ENCODE peak calls at places on chromosomes 7 and 10, in four cellular contexts. One of them, this sample, is unnamed. For H3K27me3, the result is how much of the 10 kb centered on the place peaks cover.

GRCh38 chr7:131068604-131069021 is 259.1 kb upstream of the MKLN1 start:
- DNase-seq in sigmoid colon: no peak
- DNase-seq in SK-N-SH: no peak
- DNase-seq in transverse colon: no peak
- DNase-seq in this sample: no peak

GRCh38 chr10:24034571-24034970 is 174.4 kb upstream of the KIAA1217 start:
- DNase-seq in sigmoid colon: no peak
- DNase-seq in SK-N-SH: peak
- DNase-seq in transverse colon: no peak
- DNase-seq in this sample: no peak

GRCh38 chr7:15158141-15158810 is 255.7 kb upstream of the DGKB start:
- DNase-seq in sigmoid colon: no peak
- DNase-seq in SK-N-SH: no peak
- DNase-seq in transverse colon: no peak
- DNase-seq in this sample: no peak

GRCh38 chr7:127678330-127678729 is 26.3 kb downstream of the SND1 start:
- DNase-seq in sigmoid colon: no peak
- DNase-seq in SK-N-SH: no peak
- DNase-seq in transverse colon: no peak
- DNase-seq in this sample: no peak

GRCh38 chr10:116753759-116754158 is 11.4 kb upstream of the HSPA12A start:
- DNase-seq in sigmoid colon: peak
- DNase-seq in SK-N-SH: no peak
- DNase-seq in transverse colon: no peak
- DNase-seq in this sample: peak

GRCh38 chr10:97762816-97763215 is 9.0 kb downstream of the SFRP5 start:
- DNase-seq in sigmoid colon: peak
- DNase-seq in SK-N-SH: no peak
- DNase-seq in transverse colon: no peak
- DNase-seq in this sample: no peak

GRCh38 chr10:96473866-96474265 is 39.9 kb downstream of the TLL2 start:
- DNase-seq in sigmoid colon: no peak
- DNase-seq in SK-N-SH: no peak
- DNase-seq in transverse colon: no peak
- DNase-seq in this sample: no peak

GRCh38 chr7:31251441-31251840 is 89.1 kb downstream of the NEUROD6 start:
- DNase-seq in sigmoid colon: no peak
- DNase-seq in SK-N-SH: no peak
- DNase-seq in transverse colon: no peak
- DNase-seq in this sample: no peak

GRCh38 chr7:74010407-74010806 is 17.6 kb upstream of the ELN start:
- DNase-seq in sigmoid colon: no peak
- DNase-seq in SK-N-SH: no peak
- DNase-seq in transverse colon: no peak
- DNase-seq in this sample: no peak

GRCh38 chr10:111148025-111148424 is 71.2 kb downstream of the ADRA2A start:
- DNase-seq in sigmoid colon: no peak
- DNase-seq in SK-N-SH: no peak
- DNase-seq in transverse colon: no peak
- DNase-seq in this sample: no peak

GRCh38 chr10:42970451-42971250 is 106.2 kb upstream of the RET start:
- DNase-seq in sigmoid colon: peak
- DNase-seq in SK-N-SH: peak
- DNase-seq in transverse colon: no peak
- DNase-seq in this sample: no peak

GRCh38 chr10:99329238-99329890 is at the start of gene CNNM1:
- DNase-seq in sigmoid colon: peak
- DNase-seq in SK-N-SH: peak
- DNase-seq in transverse colon: no peak
- DNase-seq in this sample: no peak

GRCh38 chr7:77798394-77799077 is at the start of the genes PHTF2 and TMEM60:
- DNase-seq in sigmoid colon: peak
- DNase-seq in SK-N-SH: peak
- DNase-seq in transverse colon: peak
- DNase-seq in this sample: peak
- TF ChIP-seq EP300 in sigmoid colon: peak
- TF ChIP-seq EP300 in SK-N-SH: no peak
- TF ChIP-seq EP300 in transverse colon: peak
- TF ChIP-seq EP300 in this sample: no peak

GRCh38 chr10:103685880-103686669 is 169.3 kb downstream of the SH3PXD2A start:
- DNase-seq in sigmoid colon: peak
- DNase-seq in SK-N-SH: peak
- DNase-seq in transverse colon: peak
- DNase-seq in this sample: peak

GRCh38 chr10:103690281-103690680 is 165.1 kb downstream of the SH3PXD2A start:
- DNase-seq in sigmoid colon: no peak
- DNase-seq in SK-N-SH: no peak
- DNase-seq in transverse colon: no peak
- DNase-seq in this sample: no peak

GRCh38 chr10:103688451-103688850 is 166.9 kb downstream of the SH3PXD2A start:
- DNase-seq in sigmoid colon: no peak
- DNase-seq in SK-N-SH: no peak
- DNase-seq in transverse colon: peak
- DNase-seq in this sample: no peak

GRCh38 chr10:103687172-103687571 is 168.2 kb downstream of the SH3PXD2A start:
- DNase-seq in sigmoid colon: no peak
- DNase-seq in SK-N-SH: no peak
- DNase-seq in transverse colon: no peak
- DNase-seq in this sample: no peak

DNA sequence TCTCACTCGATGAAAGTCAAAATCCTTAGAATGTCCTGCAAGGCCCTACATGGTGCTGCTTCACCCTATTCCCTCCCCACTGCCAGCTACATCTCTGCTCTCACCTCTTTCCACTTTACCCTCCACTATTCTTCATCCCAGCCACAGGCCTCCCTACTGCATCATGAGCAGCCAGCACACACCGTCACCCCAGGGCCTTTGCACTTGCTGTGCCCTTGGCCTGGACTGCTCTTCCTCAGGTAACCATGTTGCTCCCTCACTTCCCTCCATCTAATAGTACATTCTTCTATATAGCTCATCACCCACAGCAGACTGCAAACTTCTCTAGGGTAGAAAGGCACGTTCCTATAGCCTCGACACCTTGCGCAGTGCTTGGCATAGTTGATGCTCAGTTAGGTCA is 167.7 kb downstream of the SH3PXD2A start:
- DNase-seq in sigmoid colon: no peak
- DNase-seq in SK-N-SH: no peak
- DNase-seq in transverse colon: no peak
- DNase-seq in this sample: no peak
- TF ChIP-seq CTCF in sigmoid colon: no peak
- TF ChIP-seq CTCF in SK-N-SH: no peak
- TF ChIP-seq CTCF in transverse colon: no peak
- TF ChIP-seq CTCF in this sample: no peak

GRCh38 chr10:49688920-49689319 is 9.5 kb downstream of the C10orf53 start:
- DNase-seq in sigmoid colon: no peak
- DNase-seq in SK-N-SH: no peak
- DNase-seq in transverse colon: no peak
- DNase-seq in this sample: no peak
- H3K27me3 ChIP-seq in sigmoid colon: under half
- H3K27me3 ChIP-seq in SK-N-SH: under half
- H3K27me3 ChIP-seq in transverse colon: under half
- H3K27me3 ChIP-seq in this sample: under half

GRCh38 chr7:85682819-85683218 is 496.0 kb upstream of the SEMA3D start:
- DNase-seq in sigmoid colon: no peak
- DNase-seq in SK-N-SH: no peak
- DNase-seq in transverse colon: no peak
- DNase-seq in this sample: no peak
- TF ChIP-seq EP300 in sigmoid colon: no peak
- TF ChIP-seq EP300 in SK-N-SH: no peak
- TF ChIP-seq EP300 in transverse colon: no peak
- TF ChIP-seq EP300 in this sample: no peak

DNA sequence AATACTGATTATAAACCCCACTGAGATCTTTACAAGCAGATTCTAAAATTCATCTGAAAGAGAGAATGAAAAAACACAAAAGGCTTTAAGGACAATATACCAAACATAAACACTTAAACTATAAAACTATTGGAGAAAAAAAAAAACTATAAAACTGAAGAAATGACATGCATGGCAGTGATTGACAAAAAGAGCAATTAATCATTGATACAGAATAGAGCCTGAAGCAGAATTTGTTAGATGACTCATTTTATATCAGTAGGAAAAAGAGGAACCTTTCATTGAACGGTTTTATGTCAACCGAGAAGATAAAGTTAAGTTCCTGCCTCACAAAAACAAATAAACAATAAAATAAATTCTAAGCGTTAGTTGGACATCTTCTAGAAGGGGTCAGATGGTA is 23.3 kb downstream of the NPY start:
- DNase-seq in sigmoid colon: no peak
- DNase-seq in SK-N-SH: no peak
- DNase-seq in transverse colon: no peak
- DNase-seq in this sample: no peak
- TF ChIP-seq CTCF in sigmoid colon: no peak
- TF ChIP-seq CTCF in SK-N-SH: no peak
- TF ChIP-seq CTCF in transverse colon: no peak
- TF ChIP-seq CTCF in this sample: no peak

GRCh38 chr7:96986901-96987300 is 18.5 kb upstream of the DLX6 start:
- DNase-seq in sigmoid colon: no peak
- DNase-seq in SK-N-SH: no peak
- DNase-seq in transverse colon: no peak
- DNase-seq in this sample: no peak
- H3K27me3 ChIP-seq in sigmoid colon: half or more
- H3K27me3 ChIP-seq in SK-N-SH: under half
- H3K27me3 ChIP-seq in transverse colon: half or more
- H3K27me3 ChIP-seq in this sample: under half

GRCh38 chr10:122171270-122171669 is 99.8 kb upstream of the BTBD16 start:
- DNase-seq in sigmoid colon: no peak
- DNase-seq in SK-N-SH: no peak
- DNase-seq in transverse colon: no peak
- DNase-seq in this sample: no peak
- TF ChIP-seq EP300 in sigmoid colon: no peak
- TF ChIP-seq EP300 in SK-N-SH: no peak
- TF ChIP-seq EP300 in transverse colon: no peak
- TF ChIP-seq EP300 in this sample: no peak

GRCh38 chr7:4700577-4701235 is 18.6 kb downstream of the FOXK1 start:
- DNase-seq in sigmoid colon: no peak
- DNase-seq in SK-N-SH: no peak
- DNase-seq in transverse colon: no peak
- DNase-seq in this sample: no peak
- TF ChIP-seq CTCF in sigmoid colon: no peak
- TF ChIP-seq CTCF in SK-N-SH: no peak
- TF ChIP-seq CTCF in transverse colon: no peak
- TF ChIP-seq CTCF in this sample: no peak

GRCh38 chr10:129972145-129972965 is 8.3 kb upstream of the EBF3 start:
- DNase-seq in sigmoid colon: peak
- DNase-seq in SK-N-SH: peak
- DNase-seq in transverse colon: no peak
- DNase-seq in this sample: no peak

GRCh38 chr10:129971381-129972144 is 7.5 kb upstream of the EBF3 start:
- DNase-seq in sigmoid colon: peak
- DNase-seq in SK-N-SH: peak
- DNase-seq in transverse colon: peak
- DNase-seq in this sample: peak

GRCh38 chr10:129973674-129974059 is 9.6 kb upstream of the EBF3 start:
- DNase-seq in sigmoid colon: no peak
- DNase-seq in SK-N-SH: no peak
- DNase-seq in transverse colon: no peak
- DNase-seq in this sample: no peak

GRCh38 chr10:129970404-129971364 is 6.6 kb upstream of the EBF3 start:
- DNase-seq in sigmoid colon: peak
- DNase-seq in SK-N-SH: peak
- DNase-seq in transverse colon: no peak
- DNase-seq in this sample: no peak

DNA sequence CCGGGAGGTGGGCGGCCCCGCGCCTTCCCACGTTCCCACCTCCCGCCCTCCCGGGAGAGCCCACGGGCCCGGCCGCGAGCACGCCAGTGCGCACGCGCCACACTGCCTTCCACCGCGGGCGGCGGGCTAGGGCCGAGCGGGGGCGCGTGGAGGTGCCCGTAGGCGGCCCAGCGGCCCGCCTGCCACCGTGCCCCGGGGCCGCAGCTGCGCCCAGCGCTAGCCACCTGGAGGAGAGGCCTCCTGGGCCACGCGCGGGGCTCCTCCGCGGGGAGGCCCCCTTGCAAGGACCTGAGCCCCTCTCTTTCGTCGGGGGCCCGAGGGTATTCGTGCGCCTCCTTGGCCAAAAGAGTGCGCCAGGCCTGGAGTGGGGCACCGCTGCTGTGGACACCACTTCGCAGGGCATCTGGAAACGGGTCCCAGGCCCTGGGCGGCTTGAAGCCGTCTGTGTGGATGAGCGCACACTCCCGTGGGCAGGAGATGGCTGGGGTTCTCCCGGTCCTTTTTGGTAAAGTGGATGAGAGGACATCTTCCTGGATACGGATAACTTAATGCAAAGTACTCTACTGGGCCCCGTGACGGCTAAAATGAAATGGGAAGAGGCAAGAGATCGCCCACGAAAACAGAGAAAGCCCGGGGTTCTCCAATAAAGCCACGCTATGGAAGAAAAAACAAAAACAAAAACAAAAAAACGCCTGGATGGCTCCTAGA is 9.0 kb upstream of the EBF3 start:
- DNase-seq in sigmoid colon: no peak
- DNase-seq in SK-N-SH: peak
- DNase-seq in transverse colon: no peak
- DNase-seq in this sample: no peak
- H3K27me3 ChIP-seq in sigmoid colon: half or more
- H3K27me3 ChIP-seq in SK-N-SH: under half
- H3K27me3 ChIP-seq in transverse colon: half or more
- H3K27me3 ChIP-seq in this sample: half or more

GRCh38 chr7:4383584-4383983 is 298.5 kb upstream of the FOXK1 start:
- DNase-seq in sigmoid colon: no peak
- DNase-seq in SK-N-SH: no peak
- DNase-seq in transverse colon: no peak
- DNase-seq in this sample: no peak
- TF ChIP-seq EP300 in sigmoid colon: no peak
- TF ChIP-seq EP300 in SK-N-SH: no peak
- TF ChIP-seq EP300 in transverse colon: no peak
- TF ChIP-seq EP300 in this sample: no peak

This sample was measured in upper lobe of left lung.